ENCODE peak calls at places on chromosome 4, in seven cellular contexts. One of them, this sample, is unnamed.

GRCh38 chr4:1244081-1244977 is 4.6 kb downstream of the CTBP1 start:
- DNase-seq in AG09309: no peak
- DNase-seq in IMR-90: no peak
- DNase-seq in PC-3: no peak
- DNase-seq in neural crest cell: no peak
- DNase-seq in AG10803: no peak
- DNase-seq in SK-N-SH: peak
- DNase-seq in this sample: no peak

GRCh38 chr4:146260521-146260920 is 46.2 kb downstream of the REELD1 start:
- DNase-seq in AG09309: no peak
- DNase-seq in IMR-90: no peak
- DNase-seq in PC-3: peak
- DNase-seq in neural crest cell: no peak
- DNase-seq in AG10803: no peak
- DNase-seq in SK-N-SH: no peak
- DNase-seq in this sample: no peak

GRCh38 chr4:2591189-2591588 is 54.7 kb downstream of the FAM193A start:
- DNase-seq in AG09309: peak
- DNase-seq in IMR-90: peak
- DNase-seq in PC-3: no peak
- DNase-seq in neural crest cell: no peak
- DNase-seq in AG10803: peak
- DNase-seq in SK-N-SH: peak
- DNase-seq in this sample: peak

GRCh38 chr4:138673053-138673452 is 342.5 kb upstream of the NOCT start:
- DNase-seq in AG09309: no peak
- DNase-seq in IMR-90: peak
- DNase-seq in PC-3: no peak
- DNase-seq in neural crest cell: no peak
- DNase-seq in AG10803: no peak
- DNase-seq in SK-N-SH: no peak
- DNase-seq in this sample: no peak

GRCh38 chr4:25592670-25593069 is 63.0 kb upstream of the SLC34A2 start:
- DNase-seq in AG09309: no peak
- DNase-seq in IMR-90: no peak
- DNase-seq in PC-3: no peak
- DNase-seq in neural crest cell: no peak
- DNase-seq in AG10803: no peak
- DNase-seq in SK-N-SH: no peak
- DNase-seq in this sample: no peak

GRCh38 chr4:87525636-87526035 is 3.5 kb downstream of the SPARCL1 start:
- DNase-seq in AG09309: no peak
- DNase-seq in IMR-90: peak
- DNase-seq in PC-3: no peak
- DNase-seq in neural crest cell: no peak
- DNase-seq in AG10803: peak
- DNase-seq in SK-N-SH: no peak
- DNase-seq in this sample: peak

GRCh38 chr4:185726931-185727330 is 85.1 kb downstream of the SORBS2 start:
- DNase-seq in AG09309: no peak
- DNase-seq in IMR-90: no peak
- DNase-seq in PC-3: no peak
- DNase-seq in neural crest cell: no peak
- DNase-seq in AG10803: peak
- DNase-seq in SK-N-SH: no peak
- DNase-seq in this sample: no peak

GRCh38 chr4:173382349-173382748 is 11.6 kb downstream of the SAP30 start:
- DNase-seq in AG09309: no peak
- DNase-seq in IMR-90: no peak
- DNase-seq in PC-3: no peak
- DNase-seq in neural crest cell: no peak
- DNase-seq in AG10803: no peak
- DNase-seq in SK-N-SH: no peak
- DNase-seq in this sample: no peak

GRCh38 chr4:13546374-13546854 is 2.1 kb upstream of the NKX3-2 start:
- DNase-seq in AG09309: no peak
- DNase-seq in IMR-90: no peak
- DNase-seq in PC-3: no peak
- DNase-seq in neural crest cell: no peak
- DNase-seq in AG10803: no peak
- DNase-seq in SK-N-SH: peak
- DNase-seq in this sample: no peak

DNA sequence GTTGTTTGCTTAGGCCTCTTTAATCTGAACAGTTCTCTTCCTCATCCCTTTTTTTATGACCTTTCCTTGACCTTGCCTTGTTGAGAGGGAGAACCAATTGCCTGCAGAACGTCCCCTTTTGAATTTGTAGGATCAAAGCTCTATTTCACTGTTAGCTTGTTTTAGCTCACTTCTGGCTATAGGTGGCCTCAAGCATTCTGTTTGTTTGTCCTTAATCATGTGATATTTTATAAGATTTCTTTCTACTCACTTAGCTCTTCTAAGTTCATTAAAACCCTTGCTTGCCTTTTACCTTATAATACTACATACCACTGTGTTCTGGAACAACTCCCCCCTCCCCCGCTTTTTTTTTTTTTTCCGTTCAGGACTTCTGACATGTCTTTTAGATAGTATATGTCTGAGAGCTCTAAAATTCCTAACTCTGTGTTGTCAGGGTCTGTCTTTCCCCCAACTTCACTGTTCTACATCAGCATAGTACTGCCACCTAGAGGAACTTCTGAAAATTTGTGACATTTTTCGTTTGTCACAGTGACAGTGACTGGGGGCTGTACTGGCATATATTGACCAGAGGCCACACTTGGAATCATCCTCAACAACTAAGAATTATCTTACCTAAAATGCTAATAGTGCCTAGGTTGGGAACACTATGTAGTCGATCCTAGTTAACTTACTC is 128.5 kb downstream of the LARP7 start:
- DNase-seq in AG09309: no peak
- DNase-seq in IMR-90: peak
- DNase-seq in PC-3: peak
- DNase-seq in neural crest cell: no peak
- DNase-seq in AG10803: no peak
- DNase-seq in SK-N-SH: peak
- DNase-seq in this sample: no peak
- TF ChIP-seq CTCF in AG09309: peak
- TF ChIP-seq CTCF in IMR-90: peak
- TF ChIP-seq CTCF in PC-3: peak
- TF ChIP-seq CTCF in neural crest cell: peak
- TF ChIP-seq CTCF in AG10803: peak
- TF ChIP-seq CTCF in SK-N-SH: peak
- TF ChIP-seq CTCF in this sample: peak

DNA sequence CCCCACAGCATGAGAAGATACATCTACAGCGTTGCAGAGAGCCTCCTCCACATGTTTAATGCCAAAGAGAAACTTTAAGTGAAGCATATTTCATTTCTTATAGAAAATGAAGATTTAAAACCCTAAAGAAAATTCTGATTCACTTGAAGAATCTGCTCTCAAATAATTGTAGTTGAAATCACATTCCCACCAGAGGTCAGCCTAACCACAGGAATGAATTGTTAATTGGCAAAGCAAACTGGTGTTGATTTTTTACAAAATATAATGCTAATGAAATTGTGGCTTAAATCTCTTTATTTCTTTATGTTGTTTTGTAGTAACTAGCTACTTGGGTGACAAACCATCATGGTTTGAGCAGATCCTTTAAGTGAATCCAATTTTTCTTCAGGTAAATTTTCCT is 31.1 kb upstream of the WDR17 start:
- DNase-seq in AG09309: peak
- DNase-seq in IMR-90: peak
- DNase-seq in PC-3: peak
- DNase-seq in neural crest cell: peak
- DNase-seq in AG10803: peak
- DNase-seq in SK-N-SH: peak
- DNase-seq in this sample: peak
- TF ChIP-seq CTCF in AG09309: peak
- TF ChIP-seq CTCF in IMR-90: peak
- TF ChIP-seq CTCF in PC-3: peak
- TF ChIP-seq CTCF in neural crest cell: peak
- TF ChIP-seq CTCF in AG10803: peak
- TF ChIP-seq CTCF in SK-N-SH: peak
- TF ChIP-seq CTCF in this sample: peak

DNA sequence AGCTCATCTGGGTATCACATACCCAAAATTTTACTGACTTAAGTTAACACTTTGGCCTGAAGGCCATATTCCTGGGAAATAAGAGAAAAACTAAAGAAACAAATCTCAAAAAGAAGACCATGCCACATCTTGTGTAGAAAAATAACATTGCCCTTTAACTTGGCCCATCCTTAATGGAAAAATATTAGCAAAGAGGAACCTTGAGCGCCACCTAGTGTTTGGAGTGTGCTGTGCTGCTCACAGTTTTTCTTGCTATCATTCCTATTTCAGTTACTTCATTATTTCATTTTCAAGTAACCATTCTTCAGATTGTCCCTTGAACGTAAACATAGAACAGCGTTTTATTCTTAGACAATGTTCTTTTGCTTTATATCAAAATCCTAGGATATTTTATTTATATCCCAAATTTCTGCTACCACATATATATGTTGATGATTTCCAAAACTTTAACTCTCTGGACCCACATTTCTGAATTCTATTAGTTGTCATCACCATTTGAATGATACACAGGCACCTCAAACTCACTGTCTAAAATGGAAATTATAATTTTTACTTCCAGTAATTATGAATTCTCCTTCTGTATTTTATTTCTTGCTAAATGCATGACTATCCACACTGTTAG is 999.0 kb upstream of the ADGRL3 start:
- DNase-seq in AG09309: peak
- DNase-seq in IMR-90: peak
- DNase-seq in PC-3: peak
- DNase-seq in neural crest cell: peak
- DNase-seq in AG10803: peak
- DNase-seq in SK-N-SH: peak
- DNase-seq in this sample: peak
- TF ChIP-seq CTCF in AG09309: peak
- TF ChIP-seq CTCF in IMR-90: peak
- TF ChIP-seq CTCF in PC-3: peak
- TF ChIP-seq CTCF in neural crest cell: peak
- TF ChIP-seq CTCF in AG10803: peak
- TF ChIP-seq CTCF in SK-N-SH: peak
- TF ChIP-seq CTCF in this sample: peak

DNA sequence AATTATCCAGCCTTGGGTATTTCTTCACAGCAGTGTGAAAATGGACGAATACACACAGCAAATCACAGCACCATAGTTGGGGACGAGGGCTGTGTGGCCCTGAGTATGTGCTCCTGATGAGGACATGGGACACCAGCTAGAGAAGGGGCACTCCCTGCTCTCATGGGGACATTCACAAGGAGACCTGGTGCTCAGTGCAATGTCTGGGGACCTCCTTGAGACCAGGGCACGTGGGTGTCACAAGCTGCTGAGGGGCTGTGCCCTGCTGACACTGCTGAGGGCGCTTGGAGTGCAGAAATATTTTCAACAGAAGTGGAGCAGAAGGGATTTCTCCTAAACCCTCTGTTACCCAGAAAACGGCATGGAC is 65.4 kb downstream of the TRMT44 start:
- DNase-seq in AG09309: no peak
- DNase-seq in IMR-90: no peak
- DNase-seq in PC-3: no peak
- DNase-seq in neural crest cell: no peak
- DNase-seq in AG10803: no peak
- DNase-seq in SK-N-SH: no peak
- DNase-seq in this sample: no peak
- TF ChIP-seq CTCF in AG09309: no peak
- TF ChIP-seq CTCF in IMR-90: no peak
- TF ChIP-seq CTCF in PC-3: no peak
- TF ChIP-seq CTCF in neural crest cell: no peak
- TF ChIP-seq CTCF in AG10803: no peak
- TF ChIP-seq CTCF in SK-N-SH: no peak
- TF ChIP-seq CTCF in this sample: no peak